ENCODE peak calls at places on chromosomes 11 and 22, in four cellular contexts. F is AG10803, P is HuH-7.5, S is adrenal gland. X is an unnamed sample.

GRCh38 chr22:37418627-37419369 is 8.5 kb downstream of the ELFN2 start:
- DNase-seq in F (no peak), P (no peak), S (no peak), X (no peak)

GRCh38 chr11:36657610-36658225 is 59.7 kb upstream of the RAG2 start:
- DNase-seq in F (peak), P (no peak), S (no peak), X (no peak)

GRCh38 chr11:9313648-9314290 is 624 bp downstream of the TMEM41B start:
- DNase-seq in F (peak), P (no peak), S (no peak), X (no peak)

GRCh38 chr11:122756417-122756816 is 81.9 kb upstream of the CRTAM start:
- DNase-seq in F (no peak), P (no peak), S (peak), X (no peak)

GRCh38 chr22:49944399-49944891 is 16.1 kb upstream of the PIM3 start:
- DNase-seq in F (no peak), P (no peak), S (no peak), X (no peak)

GRCh38 chr22:31970490-31971444 is 26.4 kb downstream of the YWHAH start:
- DNase-seq in F (peak), P (peak), S (peak), X (peak)

GRCh38 chr11:2217211-2218081 is 45.8 kb upstream of the TH start:
- DNase-seq in F (no peak), P (no peak), S (peak), X (peak)

GRCh38 chr11:61959026-61959608 is 8.3 kb downstream of the FTH1 start:
- DNase-seq in F (no peak), P (no peak), S (no peak), X (no peak)

GRCh38 chr11:67118059-67118766 is 850 bp upstream of the KDM2A start:
- DNase-seq in F (peak), P (peak), S (peak), X (peak)

GRCh38 chr22:27074016-27074415 is 416.6 kb downstream of the MIAT start:
- DNase-seq in F (no peak), P (no peak), S (no peak), X (no peak)

GRCh38 chr11:65321828-65322495 is 7.3 kb downstream of the CDC42EP2 start:
- DNase-seq in F (no peak), P (no peak), S (no peak), X (no peak)

GRCh38 chr22:24482586-24482985 is 12.5 kb upstream of the UPB1 start:
- DNase-seq in F (peak), P (no peak), S (no peak), X (no peak)

GRCh38 chr11:120399312-120399711 is 63.1 kb downstream of the ARHGEF12 start:
- DNase-seq in F (no peak), P (no peak), S (no peak), X (no peak)

GRCh38 chr11:111918390-111919256 is at the start of gene C11orf52:
- DNase-seq in F (peak), P (peak), S (no peak), X (no peak)

GRCh38 chr22:22037740-22038139 is 55.2 kb upstream of the TOP3B start:
- DNase-seq in F (no peak), P (no peak), S (no peak), X (no peak)

GRCh38 chr11:69772646-69773045 is 2.5 kb downstream of the FGF4 start:
- DNase-seq in F (no peak), P (no peak), S (no peak), X (no peak)

X was measured in dorsolateral prefrontal cortex.